ENCODE peak calls at places on chromosomes 5 and 9, in eight cellular contexts. One of them, this sample, is unnamed.

GRCh38 chr9:75378036-75378435 is 289.7 kb downstream of the OSTF1 start:
- DNase-seq in psoas muscle: peak
- DNase-seq in A549: peak
- DNase-seq in kidney: peak
- DNase-seq in OCI-LY7: no peak
- DNase-seq in DND-41: no peak
- DNase-seq in heart left ventricle: peak
- DNase-seq in neural progenitor cell: no peak
- DNase-seq in this sample: no peak

GRCh38 chr5:9499498-9499876 is 46.4 kb downstream of the SEMA5A start:
- DNase-seq in psoas muscle: no peak
- DNase-seq in A549: no peak
- DNase-seq in kidney: no peak
- DNase-seq in OCI-LY7: no peak
- DNase-seq in DND-41: no peak
- DNase-seq in heart left ventricle: no peak
- DNase-seq in neural progenitor cell: no peak
- DNase-seq in this sample: no peak

GRCh38 chr5:59840200-59840601 is 53.3 kb downstream of the PDE4D start:
- DNase-seq in psoas muscle: no peak
- DNase-seq in A549: no peak
- DNase-seq in kidney: no peak
- DNase-seq in OCI-LY7: no peak
- DNase-seq in DND-41: no peak
- DNase-seq in heart left ventricle: no peak
- DNase-seq in neural progenitor cell: no peak
- DNase-seq in this sample: no peak

GRCh38 chr5:61754792-61755191 is 422.7 kb downstream of the ZSWIM6 start:
- DNase-seq in psoas muscle: no peak
- DNase-seq in A549: no peak
- DNase-seq in kidney: no peak
- DNase-seq in OCI-LY7: no peak
- DNase-seq in DND-41: no peak
- DNase-seq in heart left ventricle: no peak
- DNase-seq in neural progenitor cell: no peak
- DNase-seq in this sample: no peak

GRCh38 chr9:109478665-109479380 is 19.3 kb downstream of the PTPN3 start:
- DNase-seq in psoas muscle: no peak
- DNase-seq in A549: no peak
- DNase-seq in kidney: no peak
- DNase-seq in OCI-LY7: no peak
- DNase-seq in DND-41: no peak
- DNase-seq in heart left ventricle: no peak
- DNase-seq in neural progenitor cell: no peak
- DNase-seq in this sample: no peak

GRCh38 chr5:9269024-9269423 is 276.9 kb downstream of the SEMA5A start:
- DNase-seq in psoas muscle: no peak
- DNase-seq in A549: no peak
- DNase-seq in kidney: no peak
- DNase-seq in OCI-LY7: no peak
- DNase-seq in DND-41: no peak
- DNase-seq in heart left ventricle: no peak
- DNase-seq in neural progenitor cell: no peak
- DNase-seq in this sample: no peak

GRCh38 chr9:114914139-114914538 is 16.3 kb downstream of the TNFSF8 start:
- DNase-seq in psoas muscle: no peak
- DNase-seq in A549: no peak
- DNase-seq in kidney: no peak
- DNase-seq in OCI-LY7: no peak
- DNase-seq in DND-41: no peak
- DNase-seq in heart left ventricle: no peak
- DNase-seq in neural progenitor cell: peak
- DNase-seq in this sample: no peak

GRCh38 chr9:14418262-14419200 is 104.6 kb upstream of the NFIB start:
- DNase-seq in psoas muscle: no peak
- DNase-seq in A549: no peak
- DNase-seq in kidney: no peak
- DNase-seq in OCI-LY7: no peak
- DNase-seq in DND-41: no peak
- DNase-seq in heart left ventricle: no peak
- DNase-seq in neural progenitor cell: no peak
- DNase-seq in this sample: no peak

GRCh38 chr5:32138839-32139493 is 35.2 kb downstream of the GOLPH3 start:
- DNase-seq in psoas muscle: no peak
- DNase-seq in A549: no peak
- DNase-seq in kidney: no peak
- DNase-seq in OCI-LY7: no peak
- DNase-seq in DND-41: no peak
- DNase-seq in heart left ventricle: no peak
- DNase-seq in neural progenitor cell: peak
- DNase-seq in this sample: no peak

GRCh38 chr5:173472164-173472563 is 143.9 kb upstream of the STC2 start:
- DNase-seq in psoas muscle: peak
- DNase-seq in A549: peak
- DNase-seq in kidney: no peak
- DNase-seq in OCI-LY7: no peak
- DNase-seq in DND-41: no peak
- DNase-seq in heart left ventricle: peak
- DNase-seq in neural progenitor cell: no peak
- DNase-seq in this sample: no peak

GRCh38 chr5:140109050-140109817 is 4.7 kb upstream of the PURA start:
- DNase-seq in psoas muscle: no peak
- DNase-seq in A549: no peak
- DNase-seq in kidney: no peak
- DNase-seq in OCI-LY7: no peak
- DNase-seq in DND-41: no peak
- DNase-seq in heart left ventricle: no peak
- DNase-seq in neural progenitor cell: peak
- DNase-seq in this sample: no peak

GRCh38 chr9:112084334-112084733 is 90.8 kb downstream of the SUSD1 start:
- DNase-seq in psoas muscle: no peak
- DNase-seq in A549: no peak
- DNase-seq in kidney: no peak
- DNase-seq in OCI-LY7: no peak
- DNase-seq in DND-41: no peak
- DNase-seq in heart left ventricle: no peak
- DNase-seq in neural progenitor cell: no peak
- DNase-seq in this sample: no peak

GRCh38 chr5:74257645-74258328 is 382.7 kb downstream of the ENC1 start:
- DNase-seq in psoas muscle: peak
- DNase-seq in A549: no peak
- DNase-seq in kidney: peak
- DNase-seq in OCI-LY7: peak
- DNase-seq in DND-41: no peak
- DNase-seq in heart left ventricle: peak
- DNase-seq in neural progenitor cell: no peak
- DNase-seq in this sample: no peak

GRCh38 chr9:133089271-133089671 is 27.5 kb downstream of the CEL start:
- DNase-seq in psoas muscle: no peak
- DNase-seq in A549: peak
- DNase-seq in kidney: no peak
- DNase-seq in OCI-LY7: peak
- DNase-seq in DND-41: peak
- DNase-seq in heart left ventricle: no peak
- DNase-seq in neural progenitor cell: peak
- DNase-seq in this sample: no peak

GRCh38 chr9:9352877-9353481 is 1259.8 kb downstream of the PTPRD start:
- DNase-seq in psoas muscle: no peak
- DNase-seq in A549: no peak
- DNase-seq in kidney: no peak
- DNase-seq in OCI-LY7: peak
- DNase-seq in DND-41: no peak
- DNase-seq in heart left ventricle: no peak
- DNase-seq in neural progenitor cell: peak
- DNase-seq in this sample: no peak

GRCh38 chr9:23638011-23638410 is 188.0 kb downstream of the ELAVL2 start:
- DNase-seq in psoas muscle: no peak
- DNase-seq in A549: no peak
- DNase-seq in kidney: no peak
- DNase-seq in OCI-LY7: no peak
- DNase-seq in DND-41: no peak
- DNase-seq in heart left ventricle: no peak
- DNase-seq in neural progenitor cell: no peak
- DNase-seq in this sample: no peak

GRCh38 chr5:126849101-126849678 is 72.3 kb downstream of the LMNB1 start:
- DNase-seq in psoas muscle: no peak
- DNase-seq in A549: no peak
- DNase-seq in kidney: no peak
- DNase-seq in OCI-LY7: no peak
- DNase-seq in DND-41: no peak
- DNase-seq in heart left ventricle: no peak
- DNase-seq in neural progenitor cell: no peak
- DNase-seq in this sample: no peak

GRCh38 chr5:126851441-126852103 is 74.6 kb downstream of the LMNB1 start:
- DNase-seq in psoas muscle: peak
- DNase-seq in A549: no peak
- DNase-seq in kidney: no peak
- DNase-seq in OCI-LY7: no peak
- DNase-seq in DND-41: no peak
- DNase-seq in heart left ventricle: no peak
- DNase-seq in neural progenitor cell: no peak
- DNase-seq in this sample: peak

GRCh38 chr5:126854526-126855110 is 77.7 kb downstream of the LMNB1 start:
- DNase-seq in psoas muscle: no peak
- DNase-seq in A549: no peak
- DNase-seq in kidney: no peak
- DNase-seq in OCI-LY7: no peak
- DNase-seq in DND-41: no peak
- DNase-seq in heart left ventricle: no peak
- DNase-seq in neural progenitor cell: no peak
- DNase-seq in this sample: peak

GRCh38 chr5:126852916-126853315 is 76.0 kb downstream of the LMNB1 start:
- DNase-seq in psoas muscle: no peak
- DNase-seq in A549: no peak
- DNase-seq in kidney: no peak
- DNase-seq in OCI-LY7: no peak
- DNase-seq in DND-41: no peak
- DNase-seq in heart left ventricle: no peak
- DNase-seq in neural progenitor cell: no peak
- DNase-seq in this sample: no peak

GRCh38 chr5:126852104-126852531 is 75.2 kb downstream of the LMNB1 start:
- DNase-seq in psoas muscle: no peak
- DNase-seq in A549: no peak
- DNase-seq in kidney: no peak
- DNase-seq in OCI-LY7: peak
- DNase-seq in DND-41: no peak
- DNase-seq in heart left ventricle: no peak
- DNase-seq in neural progenitor cell: no peak
- DNase-seq in this sample: no peak
- H3K27ac ChIP-seq in psoas muscle: peak
- H3K27ac ChIP-seq in A549: no peak
- H3K27ac ChIP-seq in kidney: no peak
- H3K27ac ChIP-seq in OCI-LY7: no peak
- H3K27ac ChIP-seq in DND-41: peak
- H3K27ac ChIP-seq in heart left ventricle: peak
- H3K27ac ChIP-seq in neural progenitor cell: no peak
- H3K27ac ChIP-seq in this sample: peak

GRCh38 chr9:130825809-130826208 is 9.2 kb upstream of the ABL1 start:
- DNase-seq in psoas muscle: no peak
- DNase-seq in A549: no peak
- DNase-seq in kidney: no peak
- DNase-seq in OCI-LY7: no peak
- DNase-seq in DND-41: no peak
- DNase-seq in heart left ventricle: no peak
- DNase-seq in neural progenitor cell: no peak
- DNase-seq in this sample: no peak
- H3K4me3 ChIP-seq in psoas muscle: no peak
- H3K4me3 ChIP-seq in A549: no peak
- H3K4me3 ChIP-seq in kidney: no peak
- H3K4me3 ChIP-seq in OCI-LY7: no peak
- H3K4me3 ChIP-seq in DND-41: no peak
- H3K4me3 ChIP-seq in heart left ventricle: no peak
- H3K4me3 ChIP-seq in neural progenitor cell: peak
- H3K4me3 ChIP-seq in this sample: no peak

GRCh38 chr5:50967388-50968039 is 301.1 kb downstream of the PARP8 start:
- DNase-seq in psoas muscle: no peak
- DNase-seq in A549: no peak
- DNase-seq in kidney: no peak
- DNase-seq in OCI-LY7: no peak
- DNase-seq in DND-41: no peak
- DNase-seq in heart left ventricle: no peak
- DNase-seq in neural progenitor cell: peak
- DNase-seq in this sample: no peak

GRCh38 chr5:50965621-50966362 is 299.4 kb downstream of the PARP8 start:
- DNase-seq in psoas muscle: no peak
- DNase-seq in A549: no peak
- DNase-seq in kidney: no peak
- DNase-seq in OCI-LY7: no peak
- DNase-seq in DND-41: no peak
- DNase-seq in heart left ventricle: no peak
- DNase-seq in neural progenitor cell: peak
- DNase-seq in this sample: no peak

GRCh38 chr5:50966986-50967385 is 300.5 kb downstream of the PARP8 start:
- DNase-seq in psoas muscle: no peak
- DNase-seq in A549: no peak
- DNase-seq in kidney: no peak
- DNase-seq in OCI-LY7: no peak
- DNase-seq in DND-41: no peak
- DNase-seq in heart left ventricle: no peak
- DNase-seq in neural progenitor cell: peak
- DNase-seq in this sample: no peak

GRCh38 chr5:50969207-50970145 is 303.0 kb downstream of the PARP8 start:
- DNase-seq in psoas muscle: peak
- DNase-seq in A549: no peak
- DNase-seq in kidney: peak
- DNase-seq in OCI-LY7: no peak
- DNase-seq in DND-41: no peak
- DNase-seq in heart left ventricle: no peak
- DNase-seq in neural progenitor cell: peak
- DNase-seq in this sample: no peak

GRCh38 chr5:50968296-50969206 is 302.1 kb downstream of the PARP8 start:
- DNase-seq in psoas muscle: no peak
- DNase-seq in A549: no peak
- DNase-seq in kidney: no peak
- DNase-seq in OCI-LY7: no peak
- DNase-seq in DND-41: no peak
- DNase-seq in heart left ventricle: no peak
- DNase-seq in neural progenitor cell: peak
- DNase-seq in this sample: no peak
- H3K27ac ChIP-seq in psoas muscle: no peak
- H3K27ac ChIP-seq in A549: no peak
- H3K27ac ChIP-seq in kidney: no peak
- H3K27ac ChIP-seq in OCI-LY7: no peak
- H3K27ac ChIP-seq in DND-41: no peak
- H3K27ac ChIP-seq in heart left ventricle: no peak
- H3K27ac ChIP-seq in neural progenitor cell: no peak
- H3K27ac ChIP-seq in this sample: no peak

DNA sequence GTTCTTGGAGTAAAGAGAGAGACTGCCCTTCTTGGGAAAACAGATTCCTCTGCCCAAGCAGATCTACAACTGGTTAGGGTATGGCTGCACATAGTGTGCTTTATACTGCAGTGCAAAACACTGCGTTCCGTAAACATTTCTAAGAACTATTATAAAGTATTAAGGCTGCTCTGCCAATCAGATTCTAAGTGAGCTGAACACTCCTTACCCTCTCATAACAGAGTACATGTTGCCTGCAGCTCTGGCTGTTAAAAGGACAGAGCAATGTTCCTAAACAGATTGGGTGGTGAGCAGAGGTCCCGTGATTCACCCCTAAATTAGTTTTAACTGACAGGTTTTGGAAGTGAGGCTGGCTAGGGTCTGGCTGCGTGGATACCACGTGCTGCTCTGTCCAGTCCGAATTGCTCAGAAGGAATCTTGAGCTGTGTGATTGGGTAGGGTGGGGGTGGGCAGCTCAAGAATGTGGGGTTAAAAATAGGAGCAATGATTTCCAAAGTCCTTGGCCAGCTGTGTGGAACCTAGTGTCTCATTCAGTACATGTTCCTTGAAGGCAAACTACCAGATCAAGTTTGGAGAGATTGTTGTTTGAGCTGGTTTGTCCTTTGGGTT is 497.5 kb upstream of the CD180 start:
- DNase-seq in psoas muscle: peak
- DNase-seq in A549: no peak
- DNase-seq in kidney: peak
- DNase-seq in OCI-LY7: no peak
- DNase-seq in DND-41: no peak
- DNase-seq in heart left ventricle: peak
- DNase-seq in neural progenitor cell: no peak
- DNase-seq in this sample: no peak
- H3K4me3 ChIP-seq in psoas muscle: peak
- H3K4me3 ChIP-seq in A549: no peak
- H3K4me3 ChIP-seq in kidney: no peak
- H3K4me3 ChIP-seq in OCI-LY7: no peak
- H3K4me3 ChIP-seq in DND-41: no peak
- H3K4me3 ChIP-seq in heart left ventricle: no peak
- H3K4me3 ChIP-seq in neural progenitor cell: no peak
- H3K4me3 ChIP-seq in this sample: no peak